ENCODE peak calls at places on chromosomes 5 and 9, in four cellular contexts. One of them, this sample, is unnamed.

GRCh38 chr9:131618071-131618479 is 72.8 kb downstream of the PRRT1B start:
- DNase-seq in endothelial cell of umbilical vein: peak
- DNase-seq in HCT116: no peak
- DNase-seq in IMR-90: no peak
- DNase-seq in this sample: no peak

GRCh38 chr5:16453609-16454008 is 12.0 kb downstream of the ZNF622 start:
- DNase-seq in endothelial cell of umbilical vein: no peak
- DNase-seq in HCT116: no peak
- DNase-seq in IMR-90: no peak
- DNase-seq in this sample: no peak

GRCh38 chr5:61505281-61505680 is 173.2 kb downstream of the ZSWIM6 start:
- DNase-seq in HCT116: no peak
- DNase-seq in endothelial cell of umbilical vein: no peak
- DNase-seq in IMR-90: no peak
- DNase-seq in this sample: no peak

GRCh38 chr5:142881076-142881466 is 110.9 kb downstream of the ARHGAP26 start:
- DNase-seq in IMR-90: peak
- DNase-seq in endothelial cell of umbilical vein: no peak
- DNase-seq in HCT116: no peak
- DNase-seq in this sample: peak

GRCh38 chr9:83698976-83699585 is 8.7 kb downstream of the UBQLN1 start:
- DNase-seq in endothelial cell of umbilical vein: peak
- DNase-seq in HCT116: no peak
- DNase-seq in IMR-90: no peak
- DNase-seq in this sample: no peak

GRCh38 chr9:88514247-88514646 is 20.7 kb upstream of the NXNL2 start:
- DNase-seq in IMR-90: no peak
- DNase-seq in HCT116: no peak
- DNase-seq in endothelial cell of umbilical vein: no peak
- DNase-seq in this sample: no peak

GRCh38 chr9:19231126-19232035 is 888 bp downstream of the DENND4C start:
- DNase-seq in HCT116: no peak
- DNase-seq in endothelial cell of umbilical vein: peak
- DNase-seq in IMR-90: peak
- DNase-seq in this sample: peak

GRCh38 chr9:16031971-16032370 is 479.1 kb downstream of the CCDC171 start:
- DNase-seq in HCT116: no peak
- DNase-seq in endothelial cell of umbilical vein: no peak
- DNase-seq in IMR-90: no peak
- DNase-seq in this sample: peak

GRCh38 chr9:37675661-37676060 is 24.9 kb downstream of the FRMPD1 start:
- DNase-seq in IMR-90: no peak
- DNase-seq in HCT116: no peak
- DNase-seq in endothelial cell of umbilical vein: no peak
- DNase-seq in this sample: no peak

GRCh38 chr9:107644774-107645463 is 155.3 kb upstream of the KLF4 start:
- DNase-seq in IMR-90: no peak
- DNase-seq in endothelial cell of umbilical vein: peak
- DNase-seq in HCT116: no peak
- DNase-seq in this sample: no peak

GRCh38 chr9:35733109-35733541 is 659 bp downstream of the CREB3 start:
- DNase-seq in endothelial cell of umbilical vein: peak
- DNase-seq in HCT116: peak
- DNase-seq in IMR-90: peak
- DNase-seq in this sample: peak

GRCh38 chr9:81417885-81418284 is 271.5 kb downstream of the TLE1 start:
- DNase-seq in IMR-90: no peak
- DNase-seq in HCT116: no peak
- DNase-seq in endothelial cell of umbilical vein: no peak
- DNase-seq in this sample: no peak

GRCh38 chr5:137945825-137946224 is 56.6 kb downstream of the PKD2L2 start:
- DNase-seq in HCT116: no peak
- DNase-seq in IMR-90: no peak
- DNase-seq in endothelial cell of umbilical vein: no peak
- DNase-seq in this sample: no peak

GRCh38 chr5:65203746-65204145 is 278.0 kb downstream of the ADAMTS6 start:
- DNase-seq in endothelial cell of umbilical vein: peak
- DNase-seq in IMR-90: peak
- DNase-seq in HCT116: no peak
- DNase-seq in this sample: peak

GRCh38 chr5:123639244-123639643 is 127.3 kb downstream of the CSNK1G3 start:
- DNase-seq in IMR-90: no peak
- DNase-seq in endothelial cell of umbilical vein: no peak
- DNase-seq in HCT116: no peak
- DNase-seq in this sample: no peak

GRCh38 chr9:126842220-126842842 is 18.1 kb upstream of the ZBTB34 start:
- DNase-seq in IMR-90: no peak
- DNase-seq in HCT116: no peak
- DNase-seq in endothelial cell of umbilical vein: no peak
- DNase-seq in this sample: no peak

GRCh38 chr9:20307662-20308061 is 314.6 kb downstream of the MLLT3 start:
- DNase-seq in IMR-90: no peak
- DNase-seq in endothelial cell of umbilical vein: peak
- DNase-seq in HCT116: no peak
- DNase-seq in this sample: no peak

GRCh38 chr5:133775584-133776304 is 163.4 kb upstream of the FSTL4 start:
- DNase-seq in IMR-90: no peak
- DNase-seq in HCT116: no peak
- DNase-seq in endothelial cell of umbilical vein: no peak
- DNase-seq in this sample: no peak

GRCh38 chr5:103444333-103445038 is 118.1 kb downstream of the NUDT12 start:
- DNase-seq in IMR-90: no peak
- DNase-seq in endothelial cell of umbilical vein: no peak
- DNase-seq in HCT116: no peak
- DNase-seq in this sample: no peak
- H2AFZ ChIP-seq in IMR-90: no peak
- H2AFZ ChIP-seq in endothelial cell of umbilical vein: no peak
- H2AFZ ChIP-seq in HCT116: no peak
- H2AFZ ChIP-seq in this sample: peak

GRCh38 chr9:112487008-112487798 is 576 bp downstream of the KIAA1958 start:
- DNase-seq in IMR-90: peak
- DNase-seq in endothelial cell of umbilical vein: peak
- DNase-seq in HCT116: peak
- DNase-seq in this sample: peak

GRCh38 chr9:112486221-112487007 is at the start of gene KIAA1958:
- DNase-seq in HCT116: peak
- DNase-seq in IMR-90: peak
- DNase-seq in endothelial cell of umbilical vein: peak
- DNase-seq in this sample: peak

GRCh38 chr9:112487799-112488345 is 1.2 kb downstream of the KIAA1958 start:
- DNase-seq in IMR-90: no peak
- DNase-seq in HCT116: no peak
- DNase-seq in endothelial cell of umbilical vein: no peak
- DNase-seq in this sample: peak

GRCh38 chr9:112484607-112485006 is 2.0 kb upstream of the KIAA1958 start:
- DNase-seq in HCT116: no peak
- DNase-seq in IMR-90: no peak
- DNase-seq in endothelial cell of umbilical vein: no peak
- DNase-seq in this sample: no peak

GRCh38 chr9:112485574-112485973 is 1.1 kb upstream of the KIAA1958 start:
- DNase-seq in IMR-90: no peak
- DNase-seq in HCT116: no peak
- DNase-seq in endothelial cell of umbilical vein: no peak
- DNase-seq in this sample: no peak
- H3K4me3 ChIP-seq in IMR-90: no peak
- H3K4me3 ChIP-seq in HCT116: peak
- H3K4me3 ChIP-seq in endothelial cell of umbilical vein: no peak
- H3K4me3 ChIP-seq in this sample: no peak

GRCh38 chr5:79489773-79490172 is 24.2 kb downstream of the HOMER1 start:
- DNase-seq in endothelial cell of umbilical vein: no peak
- DNase-seq in HCT116: no peak
- DNase-seq in IMR-90: no peak
- DNase-seq in this sample: no peak
- H3K27ac ChIP-seq in endothelial cell of umbilical vein: no peak
- H3K27ac ChIP-seq in HCT116: no peak
- H3K27ac ChIP-seq in IMR-90: no peak
- H3K27ac ChIP-seq in this sample: no peak

GRCh38 chr5:27472000-27472763 is 433.8 kb upstream of the CDH9 start:
- DNase-seq in IMR-90: peak
- DNase-seq in endothelial cell of umbilical vein: no peak
- DNase-seq in HCT116: no peak
- DNase-seq in this sample: peak

GRCh38 chr5:27474395-27474794 is 436.0 kb upstream of the CDH9 start:
- DNase-seq in HCT116: no peak
- DNase-seq in IMR-90: no peak
- DNase-seq in endothelial cell of umbilical vein: no peak
- DNase-seq in this sample: peak

GRCh38 chr5:27474054-27474323 is 435.6 kb upstream of the CDH9 start:
- DNase-seq in HCT116: no peak
- DNase-seq in IMR-90: no peak
- DNase-seq in endothelial cell of umbilical vein: no peak
- DNase-seq in this sample: peak

GRCh38 chr5:27472875-27473274 is 434.5 kb upstream of the CDH9 start:
- DNase-seq in IMR-90: no peak
- DNase-seq in endothelial cell of umbilical vein: no peak
- DNase-seq in HCT116: no peak
- DNase-seq in this sample: peak

GRCh38 chr5:27473300-27474053 is 435.1 kb upstream of the CDH9 start:
- DNase-seq in IMR-90: no peak
- DNase-seq in endothelial cell of umbilical vein: no peak
- DNase-seq in HCT116: no peak
- DNase-seq in this sample: peak
- H2AFZ ChIP-seq in IMR-90: no peak
- H2AFZ ChIP-seq in endothelial cell of umbilical vein: no peak
- H2AFZ ChIP-seq in HCT116: no peak
- H2AFZ ChIP-seq in this sample: peak

DNA sequence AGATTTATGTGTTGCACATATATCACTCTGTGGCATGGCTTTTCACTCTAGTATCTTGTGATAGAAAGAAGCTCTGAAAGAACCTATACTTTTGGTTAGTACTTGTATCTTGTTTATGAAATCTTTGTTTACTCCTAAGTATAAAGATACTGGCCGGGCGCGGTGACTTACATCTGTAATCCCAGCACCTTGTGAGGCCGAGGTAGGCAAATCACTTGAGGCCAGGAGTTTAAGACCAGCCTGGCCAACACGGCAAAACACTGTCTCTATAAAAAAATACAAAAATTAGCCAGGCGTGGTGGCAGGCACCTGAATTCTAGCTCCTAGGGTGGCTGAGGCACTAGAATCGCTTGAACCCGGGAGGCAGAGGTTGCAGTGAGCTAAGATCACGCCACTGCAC is 128.7 kb downstream of the FBXO38 start:
- DNase-seq in endothelial cell of umbilical vein: no peak
- DNase-seq in HCT116: no peak
- DNase-seq in IMR-90: no peak
- DNase-seq in this sample: no peak
- H3K4me3 ChIP-seq in endothelial cell of umbilical vein: no peak
- H3K4me3 ChIP-seq in HCT116: no peak
- H3K4me3 ChIP-seq in IMR-90: no peak
- H3K4me3 ChIP-seq in this sample: no peak

GRCh38 chr9:130073373-130073772 is 19.7 kb downstream of the GPR107 start:
- DNase-seq in HCT116: no peak
- DNase-seq in IMR-90: peak
- DNase-seq in endothelial cell of umbilical vein: peak
- DNase-seq in this sample: no peak

GRCh38 chr9:130069048-130069447 is 15.3 kb downstream of the GPR107 start:
- DNase-seq in HCT116: no peak
- DNase-seq in IMR-90: no peak
- DNase-seq in endothelial cell of umbilical vein: no peak
- DNase-seq in this sample: no peak

GRCh38 chr9:130074391-130075115 is 20.8 kb downstream of the GPR107 start:
- DNase-seq in endothelial cell of umbilical vein: peak
- DNase-seq in HCT116: no peak
- DNase-seq in IMR-90: no peak
- DNase-seq in this sample: no peak

GRCh38 chr9:130078547-130078946 is 24.8 kb downstream of the GPR107 start:
- DNase-seq in IMR-90: no peak
- DNase-seq in endothelial cell of umbilical vein: no peak
- DNase-seq in HCT116: no peak
- DNase-seq in this sample: no peak

DNA sequence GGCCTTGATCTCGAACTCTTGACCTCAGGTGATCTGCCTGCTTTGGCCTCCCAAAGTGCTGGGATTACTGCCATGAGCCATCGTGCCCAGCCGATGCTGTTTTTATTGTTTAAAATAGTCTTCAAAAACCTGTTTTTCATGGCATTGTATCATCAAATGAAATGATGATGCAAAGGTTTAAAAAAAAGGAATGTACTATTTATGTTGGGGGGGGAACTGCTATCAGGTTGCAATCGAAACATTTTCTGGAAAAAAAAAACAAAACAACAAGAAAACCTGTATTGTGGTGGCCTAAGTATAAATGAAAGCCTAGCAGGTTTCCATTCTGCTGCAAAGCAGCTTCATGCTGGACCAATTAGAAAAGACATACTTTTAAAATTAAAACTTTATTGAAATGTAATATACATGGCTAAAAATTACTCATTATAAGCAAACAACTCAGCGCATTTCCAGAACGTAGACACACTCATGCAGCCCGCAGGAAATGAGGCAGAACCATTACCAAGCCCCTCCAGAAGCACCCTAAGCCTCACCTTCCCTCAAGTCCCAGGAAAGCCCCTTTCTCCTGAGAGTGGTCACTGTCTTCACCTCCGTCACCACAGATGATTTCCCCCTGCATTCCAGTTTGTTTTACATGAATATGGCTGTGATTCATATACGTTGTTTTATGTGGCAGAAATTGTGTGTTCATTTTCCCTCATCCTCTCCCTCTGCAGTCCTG is 19.0 kb downstream of the GPR107 start:
- DNase-seq in HCT116: no peak
- DNase-seq in endothelial cell of umbilical vein: peak
- DNase-seq in IMR-90: peak
- DNase-seq in this sample: no peak
- H3K27ac ChIP-seq in HCT116: no peak
- H3K27ac ChIP-seq in endothelial cell of umbilical vein: peak
- H3K27ac ChIP-seq in IMR-90: no peak
- H3K27ac ChIP-seq in this sample: no peak

GRCh38 chr5:174425271-174425963 is 299.0 kb upstream of the MSX2 start:
- DNase-seq in endothelial cell of umbilical vein: no peak
- DNase-seq in IMR-90: no peak
- DNase-seq in HCT116: no peak
- DNase-seq in this sample: no peak

GRCh38 chr5:174426388-174426787 is 298.0 kb upstream of the MSX2 start:
- DNase-seq in endothelial cell of umbilical vein: no peak
- DNase-seq in IMR-90: no peak
- DNase-seq in HCT116: no peak
- DNase-seq in this sample: no peak

GRCh38 chr5:174427304-174427703 is 297.1 kb upstream of the MSX2 start:
- DNase-seq in endothelial cell of umbilical vein: no peak
- DNase-seq in HCT116: no peak
- DNase-seq in IMR-90: no peak
- DNase-seq in this sample: no peak

GRCh38 chr5:174426851-174427250 is 297.5 kb upstream of the MSX2 start:
- DNase-seq in endothelial cell of umbilical vein: no peak
- DNase-seq in HCT116: no peak
- DNase-seq in IMR-90: no peak
- DNase-seq in this sample: no peak

GRCh38 chr5:174425964-174426290 is 298.5 kb upstream of the MSX2 start:
- DNase-seq in endothelial cell of umbilical vein: no peak
- DNase-seq in IMR-90: no peak
- DNase-seq in HCT116: no peak
- DNase-seq in this sample: no peak
- H2AFZ ChIP-seq in endothelial cell of umbilical vein: no peak
- H2AFZ ChIP-seq in IMR-90: no peak
- H2AFZ ChIP-seq in HCT116: no peak
- H2AFZ ChIP-seq in this sample: no peak

GRCh38 chr5:139651863-139652787 is 4.0 kb downstream of the CXXC5 start:
- DNase-seq in endothelial cell of umbilical vein: peak
- DNase-seq in IMR-90: peak
- DNase-seq in HCT116: no peak
- DNase-seq in this sample: peak
- H3K4me3 ChIP-seq in endothelial cell of umbilical vein: no peak
- H3K4me3 ChIP-seq in IMR-90: peak
- H3K4me3 ChIP-seq in HCT116: peak
- H3K4me3 ChIP-seq in this sample: peak

GRCh38 chr9:137023157-137023556 is 4.9 kb downstream of the ABCA2 start:
- DNase-seq in IMR-90: no peak
- DNase-seq in endothelial cell of umbilical vein: no peak
- DNase-seq in HCT116: no peak
- DNase-seq in this sample: no peak
- H3K27ac ChIP-seq in IMR-90: no peak
- H3K27ac ChIP-seq in endothelial cell of umbilical vein: no peak
- H3K27ac ChIP-seq in HCT116: peak
- H3K27ac ChIP-seq in this sample: no peak

This sample was measured in GM23248.